ENCODE peak calls at places on chromosome 2, in nine cellular contexts. K is fibroblast of lung; J is Karpas-422; X is lower lobe of right lung; E is AG10803; A is AG08396; O is EH; C is activated CD8-positive, alpha-beta memory T cell treated with anti-CD3 and anti-CD28 coated beads for 1 hour; N is neuronal stem cell. F is an unnamed sample.

GRCh38 chr2:72089537-72089936 is 58.1 kb downstream of the CYP26B1 start:
- DNase-seq in E (no peak), J (no peak), O (no peak), A (no peak), K (no peak), N (no peak), X (no peak), C (no peak), F (no peak)

GRCh38 chr2:110664135-110664534 is 13.7 kb downstream of the BUB1 start:
- DNase-seq in E (no peak), N (no peak), O (no peak), X (no peak), A (no peak), C (no peak), J (no peak), K (no peak), F (no peak)

GRCh38 chr2:205053827-205054410 is 508.6 kb downstream of the PARD3B start:
- DNase-seq in J (no peak), O (no peak), K (peak; percentile 12), N (no peak), X (no peak), A (no peak), E (no peak), C (no peak), F (peak; percentile 47)

GRCh38 chr2:37350034-37350433 is 5.6 kb downstream of the QPCT start:
- DNase-seq in C (no peak), E (no peak), O (no peak), A (no peak), J (no peak), N (no peak), X (no peak), K (no peak), F (no peak)

GRCh38 chr2:54725343-54726099 is 2.1 kb downstream of the EML6 start:
- DNase-seq in A (no peak), C (no peak), K (no peak), N (no peak), X (no peak), E (no peak), O (no peak), J (peak; percentile 62), F (no peak)

GRCh38 chr2:190843874-190844699 is 36.5 kb upstream of the GLS start:
- DNase-seq in J (no peak), N (no peak), E (no peak), X (no peak), A (no peak), O (peak; percentile 72), C (no peak), K (peak; percentile 73), F (no peak)

GRCh38 chr2:239223330-239224248 is 177.2 kb downstream of the HDAC4 start:
- DNase-seq in C (no peak), X (no peak), O (peak; percentile 11), N (no peak), E (peak; percentile 90), A (peak; percentile 47), J (no peak), K (peak; percentile 85), F (no peak)

GRCh38 chr2:118539290-118539689 is 308.2 kb downstream of the EN1 start:
- DNase-seq in K (peak; percentile 44), E (peak; percentile 42), J (peak; percentile 62), A (peak; percentile 42), N (no peak), X (no peak), O (peak; percentile 53), C (no peak), F (peak; percentile 19)

GRCh38 chr2:101450965-101451364 is 23.9 kb downstream of the RFX8 start:
- DNase-seq in E (no peak), C (no peak), A (no peak), K (no peak), N (no peak), X (no peak), O (no peak), J (no peak), F (no peak)

GRCh38 chr2:98483257-98483861 is 38.7 kb downstream of the INPP4A start:
- DNase-seq in A (no peak), N (no peak), K (no peak), O (no peak), X (no peak), E (no peak), C (no peak), J (no peak), F (peak; percentile 94)

GRCh38 chr2:149164296-149164695 is 125.8 kb downstream of the LYPD6B start:
- DNase-seq in N (no peak), O (no peak), J (no peak), C (no peak), X (no peak), A (no peak), K (peak; percentile 9), E (peak; percentile 11), F (peak; percentile 32)

GRCh38 chr2:119606674-119607073 is 62.4 kb downstream of the CFAP221 start:
- DNase-seq in N (no peak), O (no peak), E (no peak), J (no peak), A (no peak), K (no peak), C (no peak), X (no peak), F (no peak)

GRCh38 chr2:114368705-114369104 is 73.7 kb upstream of the DPP10 start:
- DNase-seq in X (no peak), O (no peak), N (no peak), C (no peak), K (no peak), J (no peak), E (no peak), A (no peak), F (no peak)

GRCh38 chr2:206225435-206226232 is 48.8 kb upstream of the ZDBF2 start:
- DNase-seq in K (no peak), N (no peak), C (no peak), A (no peak), X (no peak), O (no peak), J (no peak), E (no peak), F (no peak)

GRCh38 chr2:128593518-128594272 is 275.0 kb upstream of the HS6ST1 start:
- DNase-seq in O (no peak), J (no peak), A (no peak), K (peak; percentile 52), N (peak; percentile 18), E (no peak), X (no peak), C (no peak), F (peak; percentile 68)

GRCh38 chr2:240449764-240450531 is 14.5 kb downstream of the GPC1 start:
- DNase-seq in J (peak; percentile 53), X (no peak), C (no peak), E (no peak), K (no peak), N (no peak), O (no peak), A (no peak), F (peak; percentile 87)

GRCh38 chr2:11738589-11739436 is 7.6 kb upstream of the LPIN1 start:
- DNase-seq in C (no peak), E (peak; percentile 89), K (peak; percentile 81), O (peak; percentile 84), J (peak; percentile 55), A (peak; percentile 69), N (no peak), X (peak; percentile 75), F (peak; percentile 95)

GRCh38 chr2:57920342-57920939 is 126.2 kb upstream of the VRK2 start:
- DNase-seq in E (no peak), A (no peak), J (no peak), C (no peak), X (no peak), N (no peak), O (no peak), K (no peak), F (no peak)

GRCh38 chr2:46158661-46159060 is 138.5 kb upstream of the EPAS1 start:
- DNase-seq in E (no peak), N (no peak), C (no peak), A (no peak), K (no peak), X (no peak), J (no peak), O (no peak), F (no peak)

GRCh38 chr2:240759454-240759853 is 60.6 kb downstream of the KIF1A start:
- DNase-seq in C (no peak), N (no peak), E (no peak), A (no peak), X (no peak), O (peak; percentile 9), K (peak; percentile 4), J (peak; percentile 82), F (no peak)

GRCh38 chr2:11699686-11700670 is 30.0 kb upstream of the NTSR2 start:
- DNase-seq in E (no peak), O (no peak), J (no peak), A (no peak), X (no peak), N (no peak), K (no peak), C (no peak), F (no peak)

GRCh38 chr2:215664847-215665525 is 229.1 kb upstream of the FN1 start:
- DNase-seq in O (peak; percentile 96), A (peak; percentile 67), J (no peak), K (peak; percentile 98), X (no peak), E (peak; percentile 96), N (no peak), C (no peak), F (peak; percentile 32)

GRCh38 chr2:96556441-96557330 is 20.1 kb downstream of the ARID5A start:
- DNase-seq in J (no peak), C (no peak), A (peak; percentile 68), N (no peak), E (peak; percentile 73), O (peak; percentile 72), X (no peak), K (peak; percentile 94), F (peak; percentile 97)

GRCh38 chr2:235768606-235769005 is 274.8 kb downstream of the AGAP1 start:
- DNase-seq in J (no peak), O (no peak), N (no peak), C (no peak), K (peak; percentile 26), X (no peak), E (no peak), A (no peak), F (no peak)

GRCh38 chr2:28633739-28634138 is 117.9 kb upstream of the PPP1CB start:
- DNase-seq in J (no peak), C (no peak), K (peak; percentile 88), O (peak; percentile 84), X (no peak), A (no peak), E (peak; percentile 70), N (no peak), F (peak; percentile 83)

GRCh38 chr2:158818511-158818910 is 23.4 kb downstream of the DAPL1 start:
- DNase-seq in K (peak; percentile 63), E (no peak), C (no peak), A (no peak), N (no peak), X (no peak), J (no peak), O (peak; percentile 3), F (peak; percentile 15)

GRCh38 chr2:37711308-37711731 is 39.9 kb upstream of the CDC42EP3 start:
- DNase-seq in A (peak; percentile 79), K (peak; percentile 98), X (peak; percentile 48), E (peak; percentile 98), N (no peak), O (peak; percentile 98), J (no peak), C (no peak), F (no peak)

F was measured in trophoblast cell.